ENCODE peak calls at places on chromosome 6, in six cellular contexts. One of them, this sample, is unnamed. For H3K4me1 and H3K9me3, the result is how much of the 10 kb centered on the place peaks cover.

GRCh38 chr6:135759831-135760230 is 91.7 kb upstream of the PDE7B start:
- DNase-seq in Peyer's patch: no peak
- DNase-seq in body of pancreas: no peak
- DNase-seq in trophoblast cell: peak
- DNase-seq in fibroblast of lung: peak
- DNase-seq in lower lobe of right lung: no peak
- DNase-seq in this sample: no peak

GRCh38 chr6:75084872-75085381 is 120.9 kb downstream of the COL12A1 start:
- DNase-seq in Peyer's patch: no peak
- DNase-seq in body of pancreas: peak
- DNase-seq in trophoblast cell: peak
- DNase-seq in fibroblast of lung: no peak
- DNase-seq in lower lobe of right lung: peak
- DNase-seq in this sample: no peak

GRCh38 chr6:55327169-55327568 is at the start of gene GFRAL:
- DNase-seq in Peyer's patch: no peak
- DNase-seq in body of pancreas: no peak
- DNase-seq in trophoblast cell: no peak
- DNase-seq in fibroblast of lung: no peak
- DNase-seq in lower lobe of right lung: no peak
- DNase-seq in this sample: no peak

GRCh38 chr6:4655196-4656025 is 120.8 kb upstream of the CDYL start:
- DNase-seq in Peyer's patch: no peak
- DNase-seq in body of pancreas: no peak
- DNase-seq in trophoblast cell: no peak
- DNase-seq in fibroblast of lung: no peak
- DNase-seq in lower lobe of right lung: no peak
- DNase-seq in this sample: no peak

GRCh38 chr6:156808287-156808686 is 31.1 kb downstream of the ARID1B start:
- DNase-seq in Peyer's patch: no peak
- DNase-seq in body of pancreas: no peak
- DNase-seq in trophoblast cell: no peak
- DNase-seq in fibroblast of lung: peak
- DNase-seq in lower lobe of right lung: no peak
- DNase-seq in this sample: no peak

GRCh38 chr6:105428342-105428957 is 25.6 kb upstream of the PREP start:
- DNase-seq in Peyer's patch: no peak
- DNase-seq in body of pancreas: no peak
- DNase-seq in trophoblast cell: peak
- DNase-seq in fibroblast of lung: peak
- DNase-seq in lower lobe of right lung: no peak
- DNase-seq in this sample: no peak

GRCh38 chr6:3263091-3263490 is 4.3 kb downstream of the PSMG4 start:
- DNase-seq in Peyer's patch: no peak
- DNase-seq in body of pancreas: no peak
- DNase-seq in trophoblast cell: no peak
- DNase-seq in fibroblast of lung: no peak
- DNase-seq in lower lobe of right lung: no peak
- DNase-seq in this sample: no peak

GRCh38 chr6:90691823-90692222 is 105.0 kb upstream of the MAP3K7 start:
- DNase-seq in Peyer's patch: no peak
- DNase-seq in body of pancreas: no peak
- DNase-seq in trophoblast cell: peak
- DNase-seq in fibroblast of lung: no peak
- DNase-seq in lower lobe of right lung: no peak
- DNase-seq in this sample: no peak

GRCh38 chr6:89375902-89376301 is 23.4 kb upstream of the UBE2J1 start:
- DNase-seq in Peyer's patch: no peak
- DNase-seq in body of pancreas: no peak
- DNase-seq in trophoblast cell: no peak
- DNase-seq in fibroblast of lung: no peak
- DNase-seq in lower lobe of right lung: no peak
- DNase-seq in this sample: no peak

GRCh38 chr6:33313105-33313708 is 671 bp downstream of the TAPBP start:
- DNase-seq in Peyer's patch: peak
- DNase-seq in body of pancreas: no peak
- DNase-seq in trophoblast cell: peak
- DNase-seq in fibroblast of lung: peak
- DNase-seq in lower lobe of right lung: peak
- DNase-seq in this sample: peak

GRCh38 chr6:39821739-39822532 is 29.8 kb downstream of the DAAM2 start:
- DNase-seq in Peyer's patch: no peak
- DNase-seq in body of pancreas: no peak
- DNase-seq in trophoblast cell: no peak
- DNase-seq in fibroblast of lung: no peak
- DNase-seq in lower lobe of right lung: no peak
- DNase-seq in this sample: peak

GRCh38 chr6:40732878-40733277 is 145.7 kb upstream of the LRFN2 start:
- DNase-seq in Peyer's patch: no peak
- DNase-seq in body of pancreas: no peak
- DNase-seq in trophoblast cell: no peak
- DNase-seq in fibroblast of lung: no peak
- DNase-seq in lower lobe of right lung: no peak
- DNase-seq in this sample: no peak

GRCh38 chr6:19731286-19731685 is 105.9 kb upstream of the ID4 start:
- DNase-seq in Peyer's patch: no peak
- DNase-seq in body of pancreas: no peak
- DNase-seq in trophoblast cell: peak
- DNase-seq in fibroblast of lung: peak
- DNase-seq in lower lobe of right lung: no peak
- DNase-seq in this sample: no peak

GRCh38 chr6:16582437-16583150 is 178.7 kb downstream of the ATXN1 start:
- DNase-seq in Peyer's patch: no peak
- DNase-seq in body of pancreas: no peak
- DNase-seq in trophoblast cell: no peak
- DNase-seq in fibroblast of lung: peak
- DNase-seq in lower lobe of right lung: no peak
- DNase-seq in this sample: no peak

GRCh38 chr6:8159966-8160365 is 57.6 kb upstream of the EEF1E1 start:
- DNase-seq in Peyer's patch: no peak
- DNase-seq in body of pancreas: no peak
- DNase-seq in trophoblast cell: no peak
- DNase-seq in fibroblast of lung: no peak
- DNase-seq in lower lobe of right lung: no peak
- DNase-seq in this sample: no peak

GRCh38 chr6:69584913-69585729 is 211.7 kb downstream of the LMBRD1 start:
- DNase-seq in Peyer's patch: no peak
- DNase-seq in body of pancreas: no peak
- DNase-seq in trophoblast cell: no peak
- DNase-seq in fibroblast of lung: peak
- DNase-seq in lower lobe of right lung: no peak
- DNase-seq in this sample: no peak

GRCh38 chr6:217048-217659 is 75.1 kb upstream of the DUSP22 start:
- DNase-seq in Peyer's patch: peak
- DNase-seq in body of pancreas: peak
- DNase-seq in trophoblast cell: peak
- DNase-seq in fibroblast of lung: no peak
- DNase-seq in lower lobe of right lung: no peak
- DNase-seq in this sample: no peak

GRCh38 chr6:144408151-144408550 is 123.0 kb downstream of the UTRN start:
- DNase-seq in Peyer's patch: no peak
- DNase-seq in body of pancreas: no peak
- DNase-seq in trophoblast cell: no peak
- DNase-seq in fibroblast of lung: no peak
- DNase-seq in lower lobe of right lung: no peak
- DNase-seq in this sample: peak

GRCh38 chr6:3235969-3236368 is 8.5 kb upstream of the TUBB2B start:
- DNase-seq in Peyer's patch: no peak
- DNase-seq in body of pancreas: no peak
- DNase-seq in trophoblast cell: no peak
- DNase-seq in fibroblast of lung: no peak
- DNase-seq in lower lobe of right lung: no peak
- DNase-seq in this sample: no peak

GRCh38 chr6:161411265-161411944 is 137.5 kb upstream of the AGPAT4 start:
- DNase-seq in Peyer's patch: no peak
- DNase-seq in body of pancreas: no peak
- DNase-seq in trophoblast cell: no peak
- DNase-seq in fibroblast of lung: peak
- DNase-seq in lower lobe of right lung: no peak
- DNase-seq in this sample: no peak

GRCh38 chr6:131657630-131658111 is 20.6 kb downstream of the ENPP3 start:
- DNase-seq in Peyer's patch: no peak
- DNase-seq in body of pancreas: no peak
- DNase-seq in trophoblast cell: peak
- DNase-seq in fibroblast of lung: peak
- DNase-seq in lower lobe of right lung: no peak
- DNase-seq in this sample: no peak

GRCh38 chr6:30259140-30260035 is 46.2 kb upstream of the TRIM26 start:
- DNase-seq in Peyer's patch: peak
- DNase-seq in body of pancreas: peak
- DNase-seq in trophoblast cell: peak
- DNase-seq in fibroblast of lung: peak
- DNase-seq in lower lobe of right lung: peak
- DNase-seq in this sample: peak

GRCh38 chr6:112691289-112691688 is 344.2 kb downstream of the RFPL4B start:
- DNase-seq in Peyer's patch: no peak
- DNase-seq in body of pancreas: no peak
- DNase-seq in trophoblast cell: no peak
- DNase-seq in fibroblast of lung: peak
- DNase-seq in lower lobe of right lung: no peak
- DNase-seq in this sample: no peak

GRCh38 chr6:108837236-108837971 is 10.8 kb upstream of the ARMC2 start:
- DNase-seq in Peyer's patch: no peak
- DNase-seq in body of pancreas: no peak
- DNase-seq in trophoblast cell: peak
- DNase-seq in fibroblast of lung: peak
- DNase-seq in lower lobe of right lung: no peak
- DNase-seq in this sample: no peak

GRCh38 chr6:83592770-83593394 is 80.5 kb downstream of the PRSS35 start:
- DNase-seq in Peyer's patch: no peak
- DNase-seq in body of pancreas: no peak
- DNase-seq in trophoblast cell: peak
- DNase-seq in fibroblast of lung: peak
- DNase-seq in lower lobe of right lung: no peak
- DNase-seq in this sample: no peak

GRCh38 chr6:117829594-117830319 is 77.3 kb upstream of the SLC35F1 start:
- DNase-seq in Peyer's patch: no peak
- DNase-seq in body of pancreas: no peak
- DNase-seq in trophoblast cell: peak
- DNase-seq in fibroblast of lung: peak
- DNase-seq in lower lobe of right lung: no peak
- DNase-seq in this sample: no peak

GRCh38 chr6:108781419-108782110 is 66.7 kb upstream of the ARMC2 start:
- DNase-seq in Peyer's patch: no peak
- DNase-seq in body of pancreas: no peak
- DNase-seq in trophoblast cell: no peak
- DNase-seq in fibroblast of lung: peak
- DNase-seq in lower lobe of right lung: no peak
- DNase-seq in this sample: no peak

GRCh38 chr6:151633517-151634335 is 139.9 kb downstream of the CCDC170 start:
- DNase-seq in Peyer's patch: no peak
- DNase-seq in body of pancreas: no peak
- DNase-seq in trophoblast cell: no peak
- DNase-seq in fibroblast of lung: no peak
- DNase-seq in lower lobe of right lung: no peak
- DNase-seq in this sample: no peak

GRCh38 chr6:42352856-42353564 is 98.7 kb downstream of the TRERF1 start:
- DNase-seq in Peyer's patch: no peak
- DNase-seq in body of pancreas: no peak
- DNase-seq in trophoblast cell: no peak
- DNase-seq in fibroblast of lung: peak
- DNase-seq in lower lobe of right lung: no peak
- DNase-seq in this sample: no peak

GRCh38 chr6:28217890-28218289 is 7.2 kb upstream of the ZSCAN9 start:
- DNase-seq in Peyer's patch: no peak
- DNase-seq in body of pancreas: no peak
- DNase-seq in trophoblast cell: no peak
- DNase-seq in fibroblast of lung: no peak
- DNase-seq in lower lobe of right lung: no peak
- DNase-seq in this sample: no peak
- H3K4me3 ChIP-seq in Peyer's patch: no peak
- H3K4me3 ChIP-seq in body of pancreas: no peak
- H3K4me3 ChIP-seq in trophoblast cell: no peak
- H3K4me3 ChIP-seq in fibroblast of lung: no peak
- H3K4me3 ChIP-seq in lower lobe of right lung: peak
- H3K4me3 ChIP-seq in this sample: peak

GRCh38 chr6:137724495-137725211 is 142.4 kb upstream of the TNFAIP3 start:
- DNase-seq in Peyer's patch: no peak
- DNase-seq in body of pancreas: no peak
- DNase-seq in trophoblast cell: peak
- DNase-seq in fibroblast of lung: no peak
- DNase-seq in lower lobe of right lung: peak
- DNase-seq in this sample: peak
- H3K4me1 ChIP-seq in Peyer's patch: under half
- H3K4me1 ChIP-seq in body of pancreas: under half
- H3K4me1 ChIP-seq in trophoblast cell: under half
- H3K4me1 ChIP-seq in fibroblast of lung: under half
- H3K4me1 ChIP-seq in lower lobe of right lung: under half
- H3K4me1 ChIP-seq in this sample: under half

DNA sequence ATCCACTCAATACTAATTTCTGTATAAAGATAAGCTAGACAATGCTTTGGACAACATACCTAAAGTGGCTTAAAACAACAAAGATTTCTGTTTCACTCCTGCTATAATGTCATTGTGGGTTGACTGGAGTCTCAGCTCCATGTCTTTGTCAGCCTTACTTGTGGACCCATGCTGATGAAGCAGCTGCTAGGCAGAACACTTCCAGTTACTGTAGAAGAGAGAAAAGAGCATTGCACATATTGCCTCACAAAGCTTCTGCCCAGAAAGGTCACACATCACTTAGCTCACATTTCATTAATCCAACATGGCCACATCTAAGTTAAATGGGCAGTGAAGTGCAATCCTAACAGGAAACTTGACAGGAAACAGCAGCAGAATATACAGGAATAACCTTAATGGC is 480.5 kb upstream of the HTR1E start:
- DNase-seq in Peyer's patch: no peak
- DNase-seq in body of pancreas: no peak
- DNase-seq in trophoblast cell: no peak
- DNase-seq in fibroblast of lung: no peak
- DNase-seq in lower lobe of right lung: no peak
- DNase-seq in this sample: no peak
- H3K9me3 ChIP-seq in Peyer's patch: under half
- H3K9me3 ChIP-seq in body of pancreas: under half
- H3K9me3 ChIP-seq in trophoblast cell: under half
- H3K9me3 ChIP-seq in fibroblast of lung: under half
- H3K9me3 ChIP-seq in lower lobe of right lung: under half
- H3K9me3 ChIP-seq in this sample: under half

GRCh38 chr6:31968791-31969711 is 2.9 kb downstream of the DXO start:
- DNase-seq in Peyer's patch: no peak
- DNase-seq in body of pancreas: no peak
- DNase-seq in trophoblast cell: no peak
- DNase-seq in fibroblast of lung: no peak
- DNase-seq in lower lobe of right lung: peak
- DNase-seq in this sample: no peak
- H3K4me3 ChIP-seq in Peyer's patch: no peak
- H3K4me3 ChIP-seq in body of pancreas: no peak
- H3K4me3 ChIP-seq in trophoblast cell: no peak
- H3K4me3 ChIP-seq in fibroblast of lung: no peak
- H3K4me3 ChIP-seq in lower lobe of right lung: no peak
- H3K4me3 ChIP-seq in this sample: no peak

GRCh38 chr6:116667620-116668019 is 946 bp downstream of the ZUP1 start:
- DNase-seq in Peyer's patch: peak
- DNase-seq in body of pancreas: no peak
- DNase-seq in trophoblast cell: no peak
- DNase-seq in fibroblast of lung: no peak
- DNase-seq in lower lobe of right lung: no peak
- DNase-seq in this sample: no peak
- H3K4me1 ChIP-seq in Peyer's patch: under half
- H3K4me1 ChIP-seq in body of pancreas: under half
- H3K4me1 ChIP-seq in trophoblast cell: under half
- H3K4me1 ChIP-seq in fibroblast of lung: under half
- H3K4me1 ChIP-seq in lower lobe of right lung: under half
- H3K4me1 ChIP-seq in this sample: under half

This sample was measured in psoas muscle.